ENCODE peak calls at places on chromosomes 11 and 22, in seven cellular contexts. One of them, this sample, is unnamed.
A peak's percentile ranks its signal among the peaks of the same experiment; 100 is the strongest.

GRCh38 chr11:132779487-132779886 is 752.8 kb downstream of the OPCML start:
- DNase-seq in endodermal cell: no peak
- DNase-seq in HCT116: no peak
- DNase-seq in psoas muscle: no peak
- DNase-seq in DND-41: no peak
- DNase-seq in tibial nerve: no peak
- DNase-seq in heart right ventricle: no peak
- DNase-seq in this sample: no peak

GRCh38 chr22:46828323-46829139 is 66.1 kb downstream of the TBC1D22A start:
- DNase-seq in endodermal cell: peak; percentile 27
- DNase-seq in psoas muscle: no peak
- DNase-seq in DND-41: no peak
- DNase-seq in heart right ventricle: no peak
- DNase-seq in HCT116: no peak
- DNase-seq in tibial nerve: no peak
- DNase-seq in this sample: no peak

GRCh38 chr22:38717244-38717643 is 11.5 kb downstream of the GTPBP1 start:
- DNase-seq in DND-41: no peak
- DNase-seq in psoas muscle: peak; percentile 7
- DNase-seq in tibial nerve: no peak
- DNase-seq in heart right ventricle: no peak
- DNase-seq in HCT116: no peak
- DNase-seq in endodermal cell: no peak
- DNase-seq in this sample: no peak

GRCh38 chr22:27667121-27667843 is 134.3 kb downstream of the MN1 start:
- DNase-seq in DND-41: no peak
- DNase-seq in psoas muscle: no peak
- DNase-seq in HCT116: no peak
- DNase-seq in endodermal cell: peak; percentile 61
- DNase-seq in tibial nerve: no peak
- DNase-seq in heart right ventricle: peak; percentile 45
- DNase-seq in this sample: no peak

GRCh38 chr22:38793721-38794466 is at the start of gene DNAL4:
- DNase-seq in heart right ventricle: peak; percentile 89
- DNase-seq in endodermal cell: peak; percentile 96
- DNase-seq in DND-41: peak; percentile 95
- DNase-seq in tibial nerve: peak; percentile 98
- DNase-seq in HCT116: peak; percentile 97
- DNase-seq in psoas muscle: peak; percentile 96
- DNase-seq in this sample: peak; percentile 50

GRCh38 chr11:72831521-72832300 is 17.5 kb downstream of the ATG16L2 start:
- DNase-seq in heart right ventricle: peak; percentile 87
- DNase-seq in endodermal cell: peak; percentile 96
- DNase-seq in psoas muscle: peak; percentile 91
- DNase-seq in DND-41: peak; percentile 69
- DNase-seq in HCT116: peak; percentile 54
- DNase-seq in tibial nerve: peak; percentile 87
- DNase-seq in this sample: peak; percentile 51

GRCh38 chr11:64868904-64869570 is 9.4 kb downstream of the EHD1 start:
- DNase-seq in tibial nerve: no peak
- DNase-seq in HCT116: no peak
- DNase-seq in heart right ventricle: no peak
- DNase-seq in psoas muscle: peak; percentile 80
- DNase-seq in DND-41: no peak
- DNase-seq in endodermal cell: no peak
- DNase-seq in this sample: no peak

GRCh38 chr11:100353083-100353482 is 334.0 kb upstream of the ARHGAP42 start:
- DNase-seq in HCT116: no peak
- DNase-seq in tibial nerve: no peak
- DNase-seq in DND-41: no peak
- DNase-seq in psoas muscle: no peak
- DNase-seq in endodermal cell: no peak
- DNase-seq in heart right ventricle: no peak
- DNase-seq in this sample: no peak

GRCh38 chr11:57567210-57567511 is 311 bp downstream of the UBE2L6 start:
- DNase-seq in psoas muscle: no peak
- DNase-seq in HCT116: no peak
- DNase-seq in heart right ventricle: no peak
- DNase-seq in DND-41: peak; percentile 53
- DNase-seq in tibial nerve: peak; percentile 9
- DNase-seq in endodermal cell: no peak
- DNase-seq in this sample: no peak

GRCh38 chr11:78789365-78789764 is 214.7 kb upstream of the NARS2 start:
- DNase-seq in DND-41: no peak
- DNase-seq in endodermal cell: peak; percentile 49
- DNase-seq in psoas muscle: no peak
- DNase-seq in tibial nerve: no peak
- DNase-seq in heart right ventricle: no peak
- DNase-seq in HCT116: no peak
- DNase-seq in this sample: no peak

GRCh38 chr11:12840871-12841516 is 166.8 kb downstream of the TEAD1 start:
- DNase-seq in heart right ventricle: no peak
- DNase-seq in endodermal cell: peak; percentile 50
- DNase-seq in tibial nerve: no peak
- DNase-seq in DND-41: no peak
- DNase-seq in psoas muscle: no peak
- DNase-seq in HCT116: no peak
- DNase-seq in this sample: no peak

GRCh38 chr11:3995949-3996554 is 98.5 kb upstream of the RRM1 start:
- DNase-seq in heart right ventricle: no peak
- DNase-seq in psoas muscle: no peak
- DNase-seq in HCT116: no peak
- DNase-seq in DND-41: peak; percentile 26
- DNase-seq in tibial nerve: no peak
- DNase-seq in endodermal cell: no peak
- DNase-seq in this sample: no peak

GRCh38 chr11:128774593-128774992 is 80.7 kb downstream of the FLI1 start:
- DNase-seq in DND-41: no peak
- DNase-seq in HCT116: no peak
- DNase-seq in psoas muscle: no peak
- DNase-seq in heart right ventricle: no peak
- DNase-seq in endodermal cell: no peak
- DNase-seq in tibial nerve: no peak
- DNase-seq in this sample: no peak

GRCh38 chr11:96752221-96752620 is 362.4 kb downstream of the JRKL start:
- DNase-seq in heart right ventricle: no peak
- DNase-seq in psoas muscle: no peak
- DNase-seq in tibial nerve: no peak
- DNase-seq in HCT116: no peak
- DNase-seq in DND-41: no peak
- DNase-seq in endodermal cell: no peak
- DNase-seq in this sample: no peak

GRCh38 chr11:41612415-41612814 is 153.0 kb upstream of the LRRC4C start:
- DNase-seq in endodermal cell: no peak
- DNase-seq in tibial nerve: no peak
- DNase-seq in psoas muscle: no peak
- DNase-seq in HCT116: no peak
- DNase-seq in heart right ventricle: no peak
- DNase-seq in DND-41: no peak
- DNase-seq in this sample: no peak

GRCh38 chr11:8252946-8253345 is 10.7 kb downstream of the LMO1 start:
- DNase-seq in tibial nerve: no peak
- DNase-seq in psoas muscle: no peak
- DNase-seq in endodermal cell: no peak
- DNase-seq in HCT116: no peak
- DNase-seq in heart right ventricle: no peak
- DNase-seq in DND-41: no peak
- DNase-seq in this sample: no peak

GRCh38 chr11:113305440-113306336 is 8.7 kb upstream of the TTC12 start:
- DNase-seq in tibial nerve: peak; percentile 73
- DNase-seq in HCT116: peak; percentile 53
- DNase-seq in DND-41: peak; percentile 61
- DNase-seq in endodermal cell: peak; percentile 93
- DNase-seq in heart right ventricle: peak; percentile 73
- DNase-seq in psoas muscle: peak; percentile 87
- DNase-seq in this sample: peak; percentile 43

GRCh38 chr11:72012897-72013721 is 14.4 kb downstream of the IL18BP start:
- DNase-seq in tibial nerve: peak; percentile 52
- DNase-seq in psoas muscle: peak; percentile 89
- DNase-seq in heart right ventricle: peak; percentile 71
- DNase-seq in DND-41: no peak
- DNase-seq in HCT116: no peak
- DNase-seq in endodermal cell: no peak
- DNase-seq in this sample: no peak

GRCh38 chr11:31643831-31644230 is 134.3 kb downstream of the ELP4 start:
- DNase-seq in heart right ventricle: no peak
- DNase-seq in endodermal cell: no peak
- DNase-seq in HCT116: no peak
- DNase-seq in tibial nerve: no peak
- DNase-seq in psoas muscle: no peak
- DNase-seq in DND-41: no peak
- DNase-seq in this sample: no peak

GRCh38 chr11:69209936-69210659 is 54.4 kb downstream of the SMIM38 start:
- DNase-seq in tibial nerve: no peak
- DNase-seq in HCT116: no peak
- DNase-seq in DND-41: no peak
- DNase-seq in psoas muscle: no peak
- DNase-seq in endodermal cell: peak; percentile 29
- DNase-seq in heart right ventricle: no peak
- DNase-seq in this sample: no peak

GRCh38 chr11:62500066-62501035 is 46.3 kb downstream of the AHNAK start:
- DNase-seq in DND-41: no peak
- DNase-seq in endodermal cell: peak; percentile 77
- DNase-seq in tibial nerve: no peak
- DNase-seq in HCT116: peak; percentile 88
- DNase-seq in heart right ventricle: no peak
- DNase-seq in psoas muscle: no peak
- DNase-seq in this sample: no peak

GRCh38 chr22:29080061-29080975 is 7.5 kb downstream of the KREMEN1 start:
- DNase-seq in endodermal cell: no peak
- DNase-seq in DND-41: no peak
- DNase-seq in tibial nerve: peak; percentile 71
- DNase-seq in psoas muscle: no peak
- DNase-seq in HCT116: no peak
- DNase-seq in heart right ventricle: no peak
- DNase-seq in this sample: no peak

GRCh38 chr22:47586038-47586437 is 823.6 kb downstream of the TBC1D22A start:
- DNase-seq in DND-41: no peak
- DNase-seq in endodermal cell: no peak
- DNase-seq in tibial nerve: no peak
- DNase-seq in heart right ventricle: no peak
- DNase-seq in psoas muscle: peak; percentile 8
- DNase-seq in HCT116: peak; percentile 22
- DNase-seq in this sample: no peak

GRCh38 chr11:18225906-18226305 is 10.7 kb downstream of the SAA4 start:
- DNase-seq in psoas muscle: no peak
- DNase-seq in endodermal cell: no peak
- DNase-seq in DND-41: no peak
- DNase-seq in heart right ventricle: no peak
- DNase-seq in tibial nerve: no peak
- DNase-seq in HCT116: no peak
- DNase-seq in this sample: no peak

GRCh38 chr11:65471410-65471762 is 27.5 kb upstream of the MALAT1 start:
- DNase-seq in tibial nerve: no peak
- DNase-seq in HCT116: no peak
- DNase-seq in DND-41: peak; percentile 38
- DNase-seq in psoas muscle: peak; percentile 94
- DNase-seq in endodermal cell: peak; percentile 87
- DNase-seq in heart right ventricle: peak; percentile 81
- DNase-seq in this sample: no peak

DNA sequence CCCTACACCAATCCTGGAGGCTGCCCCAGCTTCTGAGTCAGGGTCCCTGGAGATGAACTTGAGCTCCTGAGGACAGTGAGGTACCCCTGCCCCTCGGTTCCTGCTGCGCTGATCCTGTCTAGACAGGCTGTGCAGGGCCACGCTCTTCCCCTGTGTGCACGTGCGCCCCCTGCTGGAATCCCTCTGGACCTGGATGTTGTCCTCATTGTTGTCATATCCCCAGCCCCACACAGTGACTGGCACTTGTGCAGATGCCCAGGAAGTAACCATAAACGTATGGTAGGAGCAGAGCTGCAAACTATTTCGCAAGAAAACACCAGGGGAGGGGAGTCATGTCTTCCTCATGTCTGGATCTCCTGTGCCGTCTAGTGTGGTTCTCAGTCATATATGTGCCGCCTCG is 114.7 kb downstream of the CRYBB2 start:
- DNase-seq in psoas muscle: peak; percentile 62
- DNase-seq in heart right ventricle: peak; percentile 78
- DNase-seq in DND-41: peak; percentile 66
- DNase-seq in HCT116: peak; percentile 36
- DNase-seq in tibial nerve: no peak
- DNase-seq in endodermal cell: peak; percentile 94
- DNase-seq in this sample: no peak
- TF ChIP-seq CTCF in psoas muscle: peak; percentile 42
- TF ChIP-seq CTCF in heart right ventricle: peak; percentile 50
- TF ChIP-seq CTCF in DND-41: peak; percentile 73
- TF ChIP-seq CTCF in HCT116: peak; percentile 87
- TF ChIP-seq CTCF in tibial nerve: no peak
- TF ChIP-seq CTCF in endodermal cell: peak; percentile 82
- TF ChIP-seq CTCF in this sample: peak; percentile 47

GRCh38 chr22:24555496-24556253 is at the start of gene SNRPD3:
- DNase-seq in tibial nerve: peak; percentile 89
- DNase-seq in psoas muscle: peak; percentile 96
- DNase-seq in HCT116: peak; percentile 81
- DNase-seq in DND-41: peak; percentile 93
- DNase-seq in heart right ventricle: peak; percentile 92
- DNase-seq in endodermal cell: peak; percentile 95
- DNase-seq in this sample: peak; percentile 48
- TF ChIP-seq CTCF in tibial nerve: peak; percentile 70
- TF ChIP-seq CTCF in psoas muscle: peak; percentile 16
- TF ChIP-seq CTCF in HCT116: no peak
- TF ChIP-seq CTCF in DND-41: no peak
- TF ChIP-seq CTCF in heart right ventricle: no peak
- TF ChIP-seq CTCF in endodermal cell: peak; percentile 47
- TF ChIP-seq CTCF in this sample: no peak

GRCh38 chr22:44003776-44004460 is 20.2 kb upstream of the PARVB start:
- DNase-seq in HCT116: peak; percentile 7
- DNase-seq in tibial nerve: no peak
- DNase-seq in endodermal cell: peak; percentile 84
- DNase-seq in psoas muscle: no peak
- DNase-seq in heart right ventricle: no peak
- DNase-seq in DND-41: no peak
- DNase-seq in this sample: no peak
- TF ChIP-seq CTCF in HCT116: peak; percentile 52
- TF ChIP-seq CTCF in tibial nerve: no peak
- TF ChIP-seq CTCF in endodermal cell: peak; percentile 65
- TF ChIP-seq CTCF in psoas muscle: no peak
- TF ChIP-seq CTCF in heart right ventricle: peak; percentile 7
- TF ChIP-seq CTCF in DND-41: no peak
- TF ChIP-seq CTCF in this sample: no peak

GRCh38 chr11:125224391-125225015 is 60.0 kb downstream of the PKNOX2 start:
- DNase-seq in DND-41: no peak
- DNase-seq in psoas muscle: no peak
- DNase-seq in endodermal cell: peak; percentile 76
- DNase-seq in heart right ventricle: peak; percentile 25
- DNase-seq in HCT116: peak; percentile 8
- DNase-seq in tibial nerve: peak; percentile 61
- DNase-seq in this sample: no peak
- TF ChIP-seq CTCF in DND-41: no peak
- TF ChIP-seq CTCF in psoas muscle: peak; percentile 18
- TF ChIP-seq CTCF in endodermal cell: peak; percentile 72
- TF ChIP-seq CTCF in heart right ventricle: no peak
- TF ChIP-seq CTCF in HCT116: peak; percentile 40
- TF ChIP-seq CTCF in tibial nerve: no peak
- TF ChIP-seq CTCF in this sample: peak; percentile 30